ENCODE peak calls at places on chromosomes 2 and 18, in five cellular contexts. O is astrocyte, F is ovary, E is nephron progenitor cell, G is GM12864. M is an unnamed sample.

GRCh38 chr2:120053891-120054290 is 41.0 kb downstream of the EPB41L5 start:
- DNase-seq in F (no peak), E (no peak), G (no peak), O (peak), M (no peak)

GRCh38 chr2:38943784-38944183 is 54.1 kb downstream of the ARHGEF33 start:
- DNase-seq in G (no peak), E (no peak), F (no peak), O (no peak), M (no peak)

GRCh38 chr18:59380706-59381105 is 21.6 kb upstream of the LMAN1 start:
- DNase-seq in G (no peak), O (no peak), E (no peak), F (no peak), M (no peak)

GRCh38 chr2:86396304-86396785 is 44.8 kb upstream of the KDM3A start:
- DNase-seq in E (no peak), O (peak), F (no peak), G (no peak), M (no peak)

GRCh38 chr2:242030226-242030575 is 160.7 kb downstream of the RTP5 start:
- DNase-seq in F (no peak), E (no peak), G (no peak), O (no peak), M (no peak)

GRCh38 chr2:177692828-177693269 is 300.3 kb downstream of the AGPS start:
- DNase-seq in O (no peak), G (no peak), E (no peak), F (no peak), M (no peak)

GRCh38 chr2:63654959-63655358 is 66.2 kb downstream of the MDH1 start:
- DNase-seq in F (no peak), E (no peak), O (peak), G (peak), M (peak)

GRCh38 chr18:36187826-36188721 is 777 bp downstream of the MOCOS start:
- DNase-seq in G (no peak), O (no peak), E (peak), F (peak), M (no peak)

GRCh38 chr2:173249661-173250641 is 104.7 kb upstream of the CDCA7 start:
- DNase-seq in E (no peak), O (no peak), G (no peak), F (no peak), M (no peak)

GRCh38 chr18:11902522-11903292 is 5.4 kb downstream of the MPPE1 start:
- DNase-seq in G (no peak), F (no peak), O (peak), E (no peak), M (no peak)

GRCh38 chr2:128641421-128642095 is 322.9 kb upstream of the HS6ST1 start:
- DNase-seq in F (peak), O (no peak), G (no peak), E (no peak), M (no peak)

GRCh38 chr2:224363281-224363680 is 38.6 kb downstream of the FAM124B start:
- DNase-seq in G (no peak), F (no peak), E (no peak), O (no peak), M (no peak)

GRCh38 chr2:224372624-224373023 is 29.3 kb downstream of the FAM124B start:
- DNase-seq in F (no peak), O (no peak), E (no peak), G (no peak), M (no peak)

GRCh38 chr2:224366269-224366668 is 35.6 kb downstream of the FAM124B start:
- DNase-seq in G (no peak), E (no peak), O (no peak), F (no peak), M (no peak)

GRCh38 chr2:224369028-224369632 is 32.8 kb downstream of the FAM124B start:
- DNase-seq in O (no peak), G (peak), F (no peak), E (peak), M (peak)
- TF ChIP-seq CTCF in O (peak), G (peak), F (peak), E (peak), M (peak)

DNA sequence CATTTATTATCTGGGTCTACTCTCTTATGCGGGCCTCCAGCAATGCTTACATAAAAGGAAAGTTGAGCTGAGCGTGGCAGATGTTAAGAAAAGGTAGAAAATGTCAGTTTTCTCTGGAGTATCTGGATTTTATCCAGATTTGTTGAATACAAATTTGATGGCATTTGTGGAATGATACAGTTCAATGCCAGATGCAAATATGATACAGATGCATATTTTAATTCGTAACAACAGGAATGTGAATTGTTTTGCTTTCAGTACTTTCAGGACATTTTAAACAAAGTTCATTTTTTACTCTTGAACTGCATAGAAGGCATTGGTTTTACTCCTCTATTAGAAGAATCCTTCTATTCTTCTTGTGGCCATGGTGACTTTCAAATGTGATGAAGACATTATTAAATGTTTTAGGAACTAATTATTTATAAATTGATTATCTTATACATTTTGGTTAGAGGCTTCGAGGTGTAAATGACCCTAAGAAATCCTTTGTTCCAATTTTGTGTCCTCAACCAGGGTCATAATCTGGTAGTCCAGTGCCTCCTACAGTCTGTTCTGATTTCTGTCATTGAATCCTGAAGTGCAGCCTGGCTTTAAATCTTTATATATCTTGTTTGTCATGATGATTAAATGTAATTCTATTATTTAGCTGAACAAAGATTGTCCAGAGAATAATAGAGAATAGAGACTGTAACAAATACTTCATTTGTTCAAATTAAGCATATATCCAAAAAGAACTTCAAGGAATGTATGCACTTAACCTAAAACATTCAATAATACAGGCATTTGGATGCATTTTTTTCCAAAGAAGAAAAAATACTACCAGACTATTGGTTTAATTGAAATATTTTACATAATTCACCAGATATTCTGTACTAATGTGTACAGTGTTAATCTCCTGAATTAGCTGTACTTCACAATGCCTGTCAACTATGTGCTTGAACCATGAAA is 90.0 kb downstream of the PRPF40A start:
- DNase-seq in O (peak), F (no peak), E (no peak), G (peak), M (peak)
- TF ChIP-seq CTCF in O (peak), F (peak), E (no peak), G (peak), M (peak)

DNA sequence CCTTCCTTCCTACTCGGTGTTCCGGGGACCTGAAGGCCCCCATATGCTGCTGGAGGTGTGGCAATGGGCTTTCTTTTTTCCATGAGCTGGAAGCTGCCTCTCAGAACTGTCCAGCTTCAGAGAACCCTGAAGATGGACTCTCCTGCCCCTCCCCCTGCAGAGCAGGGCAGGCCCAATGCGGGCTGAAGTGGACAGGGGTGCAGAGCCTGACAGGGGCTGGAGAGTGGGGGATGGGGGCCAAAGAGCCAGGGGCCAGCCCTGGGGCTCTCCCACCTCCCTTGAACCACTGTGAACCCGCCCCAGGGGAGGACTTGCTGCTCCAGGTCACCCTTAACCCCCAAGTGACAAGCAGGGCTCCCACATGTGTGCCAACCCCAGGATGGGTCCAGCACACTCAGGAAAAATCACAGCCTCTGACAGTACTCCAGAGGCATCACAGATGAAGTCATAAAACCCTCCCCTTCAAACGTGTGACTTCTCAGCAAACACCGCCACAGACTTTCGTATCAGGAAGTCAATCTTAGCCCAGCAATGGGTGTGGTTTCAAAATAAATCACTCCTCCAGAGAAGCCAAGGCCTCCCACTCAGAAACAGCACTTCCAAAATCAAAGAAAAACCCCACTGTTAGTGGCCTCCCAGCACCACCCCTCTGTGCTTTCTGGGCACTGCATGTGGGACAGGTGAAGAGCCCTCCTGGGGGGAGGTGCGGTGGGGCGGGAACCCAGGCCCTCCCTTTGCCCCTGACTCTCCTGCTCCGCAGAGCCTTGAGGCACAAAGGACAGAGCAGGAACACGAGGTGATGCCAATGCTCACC is 135.8 kb downstream of the HDAC4 start:
- DNase-seq in F (no peak), O (peak), E (no peak), G (no peak), M (peak)
- TF ChIP-seq CTCF in F (no peak), O (no peak), E (no peak), G (no peak), M (peak)

DNA sequence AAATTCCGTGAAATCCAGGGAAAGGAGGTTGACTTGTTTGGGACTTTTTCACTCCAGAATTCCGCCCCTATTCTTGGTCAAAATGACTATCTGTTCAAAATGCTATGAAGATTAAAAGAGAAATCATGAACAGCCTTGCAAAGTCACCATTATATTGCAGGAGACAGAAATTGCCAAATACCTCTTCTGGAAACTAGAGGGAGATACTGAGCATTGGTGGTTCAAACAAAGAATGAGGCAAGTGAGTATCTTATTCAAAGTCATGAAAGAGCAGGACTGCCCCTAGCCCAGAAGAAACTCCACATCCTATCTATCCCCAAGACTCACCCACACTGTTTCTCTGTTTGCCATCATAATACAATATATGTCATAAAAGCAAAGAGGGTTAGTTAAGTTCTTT is 862.3 kb upstream of the POU3F3 start:
- DNase-seq in O (no peak), G (no peak), E (no peak), F (no peak), M (no peak)
- TF ChIP-seq CTCF in O (no peak), G (peak), E (peak), F (no peak), M (no peak)

DNA sequence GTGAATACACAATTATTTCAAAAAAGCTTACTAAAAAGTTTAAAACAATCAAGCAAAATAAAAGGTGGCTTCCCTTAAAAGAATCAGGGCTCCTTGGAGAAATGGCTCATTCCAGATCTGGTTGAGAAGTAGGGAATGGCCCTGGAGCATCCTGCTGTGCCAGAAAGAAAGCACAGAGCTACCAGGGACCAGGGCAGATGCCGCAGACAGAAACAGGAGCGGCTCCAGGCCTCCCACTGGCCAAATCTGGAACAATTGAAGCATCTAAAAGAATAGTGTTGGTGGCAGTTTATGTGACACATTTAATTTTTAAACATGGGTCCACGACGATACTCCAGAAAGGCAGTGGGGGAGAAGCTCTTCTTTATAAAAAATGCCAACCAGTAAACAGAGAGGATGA is 75.5 kb downstream of the GBX2 start:
- DNase-seq in F (no peak), E (no peak), G (no peak), O (no peak), M (no peak)
- TF ChIP-seq CTCF in F (no peak), E (no peak), G (no peak), O (no peak), M (no peak)

GRCh38 chr2:10285191-10285577 is 17.5 kb upstream of the HPCAL1 start:
- DNase-seq in O (no peak), G (no peak), E (no peak), F (no peak), M (no peak)

GRCh38 chr2:10286216-10287037 is 16.3 kb upstream of the HPCAL1 start:
- DNase-seq in F (no peak), E (no peak), G (no peak), O (no peak), M (no peak)

GRCh38 chr2:10284108-10284870 is 18.4 kb upstream of the HPCAL1 start:
- DNase-seq in F (no peak), E (no peak), O (no peak), G (no peak), M (no peak)

GRCh38 chr2:10287766-10288165 is 14.9 kb upstream of the HPCAL1 start:
- DNase-seq in E (no peak), F (no peak), G (no peak), O (no peak), M (no peak)

DNA sequence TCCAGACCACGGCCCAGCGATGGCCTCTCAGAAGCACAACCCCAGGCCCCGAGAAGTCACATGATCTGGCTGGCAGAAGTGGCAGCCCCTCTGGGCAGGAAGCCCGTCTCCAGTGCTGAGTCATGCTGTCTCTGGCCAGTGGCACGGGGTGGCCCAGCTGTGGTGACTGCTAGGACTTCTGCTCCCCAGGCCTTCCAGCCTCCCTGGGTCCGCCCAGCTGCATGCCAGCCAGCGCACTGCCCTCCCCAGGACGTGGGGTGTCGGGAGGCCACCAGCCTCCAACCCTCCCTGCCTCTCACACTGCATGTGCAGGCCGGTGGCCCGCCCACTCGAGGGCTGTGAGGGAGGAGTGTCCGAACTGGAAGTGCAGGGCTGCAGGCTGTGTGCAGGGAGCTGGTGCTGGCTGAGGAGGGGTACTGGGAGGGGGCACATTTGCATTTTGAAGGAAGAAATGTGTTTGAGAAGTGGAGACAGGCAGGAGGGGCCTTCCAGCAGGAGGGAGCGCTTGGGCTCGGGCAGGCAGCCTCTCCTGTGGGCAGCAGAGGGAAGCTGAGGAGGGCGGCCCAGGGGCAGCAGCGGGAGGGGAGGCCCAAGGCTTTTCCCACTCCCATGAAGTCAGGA is 17.0 kb upstream of the HPCAL1 start:
- DNase-seq in E (peak), O (no peak), G (no peak), F (no peak), M (no peak)
- TF ChIP-seq CTCF in E (no peak), O (no peak), G (no peak), F (no peak), M (no peak)

DNA sequence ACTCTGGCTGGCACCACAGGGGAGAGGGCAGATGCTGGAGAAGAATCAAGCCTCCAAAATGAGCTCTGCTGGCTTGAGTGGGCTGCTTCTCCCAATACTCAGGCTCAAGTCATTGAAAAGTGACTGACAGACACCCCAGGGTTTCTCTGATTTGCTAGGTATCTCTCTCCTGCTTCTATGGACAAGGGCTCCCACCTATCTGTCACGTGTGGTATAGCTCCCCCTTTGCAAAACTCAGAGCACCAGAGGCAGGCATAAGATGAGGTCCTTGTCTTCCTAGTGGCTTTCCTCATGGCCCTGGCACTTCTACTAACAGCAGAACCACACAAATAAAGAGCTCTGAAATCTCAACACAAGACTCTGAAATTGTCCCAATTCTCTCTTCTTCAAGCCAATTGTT is 105.2 kb downstream of the GALNT14 start:
- DNase-seq in O (no peak), F (no peak), G (no peak), E (no peak), M (no peak)
- TF ChIP-seq CTCF in O (no peak), F (no peak), G (peak), E (no peak), M (no peak)

GRCh38 chr2:168613510-168613909 is 157.4 kb downstream of the CERS6 start:
- DNase-seq in O (no peak), E (no peak), G (no peak), F (no peak), M (no peak)

GRCh38 chr2:168611091-168611490 is 155.0 kb downstream of the CERS6 start:
- DNase-seq in F (no peak), E (no peak), G (no peak), O (peak), M (no peak)

GRCh38 chr2:168612719-168613118 is 156.6 kb downstream of the CERS6 start:
- DNase-seq in O (no peak), E (no peak), G (no peak), F (no peak), M (no peak)

GRCh38 chr2:168611896-168612650 is 156.0 kb downstream of the CERS6 start:
- DNase-seq in F (no peak), O (no peak), E (no peak), G (no peak), M (no peak)

GRCh38 chr2:168614291-168615018 is 158.4 kb downstream of the CERS6 start:
- DNase-seq in F (no peak), G (no peak), O (no peak), E (no peak), M (no peak)
- TF ChIP-seq CTCF in F (no peak), G (peak), O (peak), E (no peak), M (no peak)

GRCh38 chr2:11831415-11831814 is 85.0 kb downstream of the LPIN1 start:
- DNase-seq in E (no peak), O (no peak), F (no peak), G (no peak), M (no peak)

GRCh38 chr2:11830708-11831301 is 84.4 kb downstream of the LPIN1 start:
- DNase-seq in F (no peak), G (no peak), O (no peak), E (no peak), M (no peak)

GRCh38 chr2:11828933-11829323 is 82.5 kb downstream of the LPIN1 start:
- DNase-seq in F (no peak), E (no peak), O (no peak), G (no peak), M (no peak)

GRCh38 chr2:11829324-11829946 is 83.0 kb downstream of the LPIN1 start:
- DNase-seq in G (peak), E (peak), O (peak), F (peak), M (peak)

DNA sequence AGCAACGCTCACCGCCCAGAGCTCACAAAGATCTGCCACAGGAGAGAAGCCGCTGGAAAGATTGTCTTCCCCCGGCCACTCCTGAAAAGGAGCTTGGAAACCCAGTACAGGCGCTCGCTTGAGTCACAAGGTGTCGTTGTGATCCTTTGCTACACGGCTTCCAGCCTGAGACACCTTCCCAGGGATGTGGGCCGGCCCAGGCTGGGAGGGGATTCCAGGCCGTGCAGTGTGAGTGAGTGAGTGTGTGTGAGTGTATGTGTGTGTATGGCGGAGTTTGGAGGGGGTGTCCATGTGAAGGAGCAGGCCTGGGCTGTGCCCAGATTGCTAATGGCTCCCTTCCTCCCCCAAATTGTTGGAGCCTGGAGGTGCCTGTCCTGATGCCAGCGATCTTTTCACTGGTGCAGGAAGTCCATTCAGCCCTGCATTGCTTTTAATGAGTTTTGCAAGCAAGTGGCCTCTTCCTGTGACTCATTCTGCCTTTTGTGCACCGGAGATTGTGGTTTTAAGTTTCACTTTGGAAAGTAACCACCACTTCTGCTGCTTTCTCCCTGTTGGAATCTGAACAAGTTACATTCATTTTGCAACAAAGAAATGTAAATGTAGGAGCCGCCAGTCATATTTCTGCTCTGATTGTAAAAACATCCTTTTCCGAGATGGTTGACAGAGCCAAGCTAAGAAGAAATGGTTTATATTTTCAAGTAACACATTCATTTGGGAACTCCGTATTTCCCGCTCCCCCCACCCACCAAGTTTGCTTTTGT is 83.7 kb downstream of the LPIN1 start:
- DNase-seq in E (peak), G (peak), O (peak), F (peak), M (peak)
- TF ChIP-seq CTCF in E (peak), G (no peak), O (peak), F (peak), M (peak)

M was measured in GM10248.